ENCODE peak calls at places on chromosomes 7 and 10, in seven cellular contexts. One of them, this sample, is unnamed.

GRCh38 chr7:5083291-5083690 is 37.6 kb downstream of the RBAK start:
- DNase-seq in CD8-positive, alpha-beta memory T cell: no peak
- DNase-seq in GM12865: no peak
- DNase-seq in PC-9: no peak
- DNase-seq in heart right ventricle: no peak
- DNase-seq in stomach: no peak
- DNase-seq in psoas muscle: no peak
- DNase-seq in this sample: no peak

GRCh38 chr7:15947749-15948148 is 261.3 kb upstream of the MEOX2 start:
- DNase-seq in CD8-positive, alpha-beta memory T cell: no peak
- DNase-seq in GM12865: no peak
- DNase-seq in heart right ventricle: no peak
- DNase-seq in psoas muscle: no peak
- DNase-seq in PC-9: no peak
- DNase-seq in stomach: no peak
- DNase-seq in this sample: no peak

GRCh38 chr7:30852744-30853288 is 58.8 kb upstream of the AQP1 start:
- DNase-seq in stomach: no peak
- DNase-seq in psoas muscle: no peak
- DNase-seq in GM12865: no peak
- DNase-seq in PC-9: no peak
- DNase-seq in heart right ventricle: no peak
- DNase-seq in CD8-positive, alpha-beta memory T cell: no peak
- DNase-seq in this sample: no peak

GRCh38 chr7:126727930-126728331 is 524.8 kb downstream of the GRM8 start:
- DNase-seq in stomach: no peak
- DNase-seq in PC-9: no peak
- DNase-seq in psoas muscle: no peak
- DNase-seq in CD8-positive, alpha-beta memory T cell: no peak
- DNase-seq in GM12865: no peak
- DNase-seq in heart right ventricle: no peak
- DNase-seq in this sample: no peak

GRCh38 chr7:90180649-90181048 is 26.4 kb downstream of the STEAP1 start:
- DNase-seq in stomach: no peak
- DNase-seq in heart right ventricle: no peak
- DNase-seq in GM12865: no peak
- DNase-seq in CD8-positive, alpha-beta memory T cell: no peak
- DNase-seq in psoas muscle: no peak
- DNase-seq in PC-9: peak
- DNase-seq in this sample: no peak

GRCh38 chr10:114631090-114631677 is 26.9 kb downstream of the ABLIM1 start:
- DNase-seq in psoas muscle: no peak
- DNase-seq in GM12865: no peak
- DNase-seq in CD8-positive, alpha-beta memory T cell: no peak
- DNase-seq in PC-9: no peak
- DNase-seq in stomach: no peak
- DNase-seq in heart right ventricle: no peak
- DNase-seq in this sample: no peak

GRCh38 chr7:2093841-2094220 is 138.9 kb downstream of the MAD1L1 start:
- DNase-seq in PC-9: no peak
- DNase-seq in heart right ventricle: no peak
- DNase-seq in psoas muscle: no peak
- DNase-seq in GM12865: no peak
- DNase-seq in CD8-positive, alpha-beta memory T cell: no peak
- DNase-seq in stomach: no peak
- DNase-seq in this sample: no peak

GRCh38 chr7:30049173-30049572 is 21.0 kb downstream of the PLEKHA8 start:
- DNase-seq in psoas muscle: no peak
- DNase-seq in CD8-positive, alpha-beta memory T cell: no peak
- DNase-seq in heart right ventricle: no peak
- DNase-seq in PC-9: no peak
- DNase-seq in GM12865: no peak
- DNase-seq in stomach: no peak
- DNase-seq in this sample: no peak

GRCh38 chr10:71752391-71753090 is 20.8 kb downstream of the VSIR start:
- DNase-seq in CD8-positive, alpha-beta memory T cell: peak
- DNase-seq in stomach: no peak
- DNase-seq in psoas muscle: no peak
- DNase-seq in GM12865: peak
- DNase-seq in PC-9: no peak
- DNase-seq in heart right ventricle: no peak
- DNase-seq in this sample: no peak

GRCh38 chr10:133379152-133379800 is at the start of gene PAOX:
- DNase-seq in psoas muscle: peak
- DNase-seq in heart right ventricle: peak
- DNase-seq in GM12865: peak
- DNase-seq in CD8-positive, alpha-beta memory T cell: peak
- DNase-seq in PC-9: no peak
- DNase-seq in stomach: peak
- DNase-seq in this sample: no peak

GRCh38 chr7:37430644-37431043 is 18.0 kb downstream of the ELMO1 start:
- DNase-seq in CD8-positive, alpha-beta memory T cell: no peak
- DNase-seq in stomach: no peak
- DNase-seq in psoas muscle: no peak
- DNase-seq in heart right ventricle: no peak
- DNase-seq in PC-9: no peak
- DNase-seq in GM12865: no peak
- DNase-seq in this sample: no peak

GRCh38 chr7:24227603-24228359 is 56.2 kb upstream of the NPY start:
- DNase-seq in stomach: no peak
- DNase-seq in psoas muscle: no peak
- DNase-seq in PC-9: peak
- DNase-seq in heart right ventricle: no peak
- DNase-seq in CD8-positive, alpha-beta memory T cell: peak
- DNase-seq in GM12865: peak
- DNase-seq in this sample: no peak

GRCh38 chr7:22193361-22194016 is 163.5 kb downstream of the RAPGEF5 start:
- DNase-seq in GM12865: no peak
- DNase-seq in CD8-positive, alpha-beta memory T cell: no peak
- DNase-seq in psoas muscle: no peak
- DNase-seq in heart right ventricle: peak
- DNase-seq in stomach: no peak
- DNase-seq in PC-9: no peak
- DNase-seq in this sample: peak

GRCh38 chr7:27948856-27949255 is 208.9 kb downstream of the TAX1BP1 start:
- DNase-seq in heart right ventricle: no peak
- DNase-seq in stomach: no peak
- DNase-seq in PC-9: no peak
- DNase-seq in psoas muscle: no peak
- DNase-seq in GM12865: no peak
- DNase-seq in CD8-positive, alpha-beta memory T cell: no peak
- DNase-seq in this sample: no peak

GRCh38 chr10:73744690-73744994 is 470 bp downstream of the SEC24C start:
- DNase-seq in CD8-positive, alpha-beta memory T cell: no peak
- DNase-seq in PC-9: peak
- DNase-seq in psoas muscle: peak
- DNase-seq in heart right ventricle: no peak
- DNase-seq in GM12865: peak
- DNase-seq in stomach: peak
- DNase-seq in this sample: peak

GRCh38 chr7:137342340-137342739 is 1.2 kb downstream of the PTN start:
- DNase-seq in heart right ventricle: no peak
- DNase-seq in stomach: no peak
- DNase-seq in PC-9: no peak
- DNase-seq in CD8-positive, alpha-beta memory T cell: no peak
- DNase-seq in GM12865: no peak
- DNase-seq in psoas muscle: no peak
- DNase-seq in this sample: no peak

GRCh38 chr7:74684921-74685320 is 27.4 kb downstream of the GTF2I start:
- DNase-seq in psoas muscle: no peak
- DNase-seq in GM12865: peak
- DNase-seq in heart right ventricle: no peak
- DNase-seq in CD8-positive, alpha-beta memory T cell: no peak
- DNase-seq in PC-9: no peak
- DNase-seq in stomach: no peak
- DNase-seq in this sample: no peak

GRCh38 chr7:105365541-105366534 is 22.9 kb downstream of the SRPK2 start:
- DNase-seq in heart right ventricle: no peak
- DNase-seq in psoas muscle: no peak
- DNase-seq in GM12865: no peak
- DNase-seq in stomach: no peak
- DNase-seq in PC-9: no peak
- DNase-seq in CD8-positive, alpha-beta memory T cell: no peak
- DNase-seq in this sample: no peak

GRCh38 chr7:113071465-113071864 is 15.2 kb downstream of the GPR85 start:
- DNase-seq in PC-9: no peak
- DNase-seq in stomach: no peak
- DNase-seq in psoas muscle: no peak
- DNase-seq in CD8-positive, alpha-beta memory T cell: no peak
- DNase-seq in GM12865: no peak
- DNase-seq in heart right ventricle: no peak
- DNase-seq in this sample: peak

GRCh38 chr10:17479822-17480221 is 25.4 kb upstream of the ST8SIA6 start:
- DNase-seq in stomach: no peak
- DNase-seq in heart right ventricle: no peak
- DNase-seq in CD8-positive, alpha-beta memory T cell: no peak
- DNase-seq in PC-9: no peak
- DNase-seq in psoas muscle: no peak
- DNase-seq in GM12865: no peak
- DNase-seq in this sample: no peak

GRCh38 chr10:74072503-74072902 is 74.6 kb downstream of the VCL start:
- DNase-seq in CD8-positive, alpha-beta memory T cell: no peak
- DNase-seq in stomach: no peak
- DNase-seq in psoas muscle: no peak
- DNase-seq in heart right ventricle: no peak
- DNase-seq in PC-9: peak
- DNase-seq in GM12865: no peak
- DNase-seq in this sample: no peak

GRCh38 chr10:124557648-124558338 is 96.2 kb downstream of the LHPP start:
- DNase-seq in PC-9: no peak
- DNase-seq in GM12865: no peak
- DNase-seq in stomach: no peak
- DNase-seq in heart right ventricle: no peak
- DNase-seq in CD8-positive, alpha-beta memory T cell: no peak
- DNase-seq in psoas muscle: peak
- DNase-seq in this sample: no peak

GRCh38 chr10:125662616-125663015 is 20.3 kb downstream of the TEX36 start:
- DNase-seq in PC-9: peak
- DNase-seq in CD8-positive, alpha-beta memory T cell: no peak
- DNase-seq in psoas muscle: no peak
- DNase-seq in GM12865: no peak
- DNase-seq in stomach: no peak
- DNase-seq in heart right ventricle: no peak
- DNase-seq in this sample: no peak

DNA sequence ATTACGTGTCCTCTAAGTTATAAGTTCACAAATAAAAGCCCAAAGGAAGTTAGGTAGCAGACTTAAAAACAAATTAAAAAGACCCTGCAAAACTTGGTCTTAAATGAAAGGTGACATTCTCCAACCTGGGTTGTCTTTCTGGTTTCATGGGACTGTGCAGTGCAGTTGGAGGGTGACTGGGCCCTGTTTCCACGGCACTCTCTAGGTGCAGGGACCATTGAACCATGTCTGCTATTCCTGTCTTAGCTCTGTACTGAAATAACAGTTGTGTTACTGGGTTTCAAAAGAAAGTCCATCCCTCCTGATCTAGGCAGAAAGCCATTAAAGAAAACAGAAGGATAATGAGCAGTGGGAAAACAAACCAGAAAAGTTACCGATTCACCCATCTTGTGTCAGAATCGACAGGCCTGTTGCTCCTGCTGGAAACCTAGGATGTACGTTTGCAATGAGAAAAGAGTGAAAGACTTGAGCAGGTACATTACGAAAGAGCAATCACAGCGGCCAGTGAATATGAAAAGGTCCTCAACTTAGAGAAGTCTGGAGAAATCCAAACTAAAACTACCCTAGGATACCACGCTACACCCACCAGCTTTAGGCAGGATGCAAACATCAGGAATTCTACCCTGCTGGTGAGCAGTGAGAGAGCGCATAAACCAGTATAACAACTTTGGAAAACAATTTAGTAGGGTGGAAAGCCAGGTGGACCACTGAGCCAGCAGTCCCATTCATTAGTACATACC is 24.5 kb downstream of the SPDYE6 start:
- DNase-seq in CD8-positive, alpha-beta memory T cell: no peak
- DNase-seq in stomach: no peak
- DNase-seq in psoas muscle: no peak
- DNase-seq in GM12865: peak
- DNase-seq in heart right ventricle: no peak
- DNase-seq in PC-9: no peak
- DNase-seq in this sample: no peak
- H3K4me3 ChIP-seq in CD8-positive, alpha-beta memory T cell: no peak
- H3K4me3 ChIP-seq in stomach: no peak
- H3K4me3 ChIP-seq in psoas muscle: no peak
- H3K4me3 ChIP-seq in GM12865: peak
- H3K4me3 ChIP-seq in heart right ventricle: no peak
- H3K4me3 ChIP-seq in PC-9: no peak
- H3K4me3 ChIP-seq in this sample: no peak

GRCh38 chr10:112958275-112958995 is 8.4 kb downstream of the TCF7L2 start:
- DNase-seq in PC-9: no peak
- DNase-seq in GM12865: no peak
- DNase-seq in heart right ventricle: no peak
- DNase-seq in CD8-positive, alpha-beta memory T cell: no peak
- DNase-seq in stomach: no peak
- DNase-seq in psoas muscle: no peak
- DNase-seq in this sample: peak
- H3K4me3 ChIP-seq in PC-9: no peak
- H3K4me3 ChIP-seq in GM12865: no peak
- H3K4me3 ChIP-seq in heart right ventricle: no peak
- H3K4me3 ChIP-seq in CD8-positive, alpha-beta memory T cell: no peak
- H3K4me3 ChIP-seq in stomach: no peak
- H3K4me3 ChIP-seq in psoas muscle: no peak
- H3K4me3 ChIP-seq in this sample: peak

GRCh38 chr10:101063548-101064414 is 2.0 kb downstream of the KAZALD1 start:
- DNase-seq in psoas muscle: no peak
- DNase-seq in stomach: no peak
- DNase-seq in heart right ventricle: peak
- DNase-seq in CD8-positive, alpha-beta memory T cell: no peak
- DNase-seq in PC-9: no peak
- DNase-seq in GM12865: no peak
- DNase-seq in this sample: no peak
- H3K4me3 ChIP-seq in psoas muscle: peak
- H3K4me3 ChIP-seq in stomach: no peak
- H3K4me3 ChIP-seq in heart right ventricle: peak
- H3K4me3 ChIP-seq in CD8-positive, alpha-beta memory T cell: no peak
- H3K4me3 ChIP-seq in PC-9: no peak
- H3K4me3 ChIP-seq in GM12865: no peak
- H3K4me3 ChIP-seq in this sample: no peak

DNA sequence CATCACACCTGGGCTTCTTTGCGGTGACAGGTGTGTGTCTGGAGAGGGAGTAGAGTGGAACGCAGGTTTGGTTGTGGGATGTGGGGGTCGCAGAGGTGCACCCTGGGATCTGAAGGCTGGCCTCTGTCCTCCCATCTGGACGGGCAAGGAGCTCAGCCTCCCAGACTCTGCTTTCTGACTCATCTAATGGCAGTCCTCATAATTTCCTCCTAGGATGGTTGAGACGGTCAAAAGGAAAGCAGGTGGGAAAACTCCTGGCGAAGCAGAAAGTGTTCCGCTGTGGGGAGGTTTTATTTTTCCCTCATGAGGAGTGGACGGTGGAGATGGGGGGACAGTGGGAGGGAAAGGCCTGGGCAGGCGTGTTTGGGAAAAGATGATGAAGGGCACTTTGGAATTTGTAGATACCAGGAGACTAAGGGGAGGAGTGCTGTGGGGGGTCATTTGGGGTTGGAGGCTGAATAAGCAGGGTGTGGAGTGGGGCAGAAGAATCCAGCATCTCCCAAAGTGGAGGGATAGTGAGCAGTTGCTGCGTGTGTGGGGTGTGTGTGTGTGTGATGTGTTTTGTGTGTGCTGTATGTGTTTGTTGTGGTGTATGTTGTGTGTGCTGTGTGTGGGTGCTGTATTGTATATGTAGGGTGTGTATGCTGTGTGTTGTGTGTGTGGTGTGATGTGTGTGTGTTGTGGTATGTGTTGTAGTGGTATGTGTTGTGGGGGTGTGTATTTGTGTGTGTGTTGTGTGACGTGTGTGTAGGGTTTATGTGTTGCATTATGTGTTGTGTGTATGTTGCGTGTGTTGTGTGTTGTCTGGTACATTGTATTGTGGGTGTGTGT is 97.2 kb upstream of the PODXL start:
- DNase-seq in stomach: no peak
- DNase-seq in PC-9: no peak
- DNase-seq in CD8-positive, alpha-beta memory T cell: no peak
- DNase-seq in psoas muscle: no peak
- DNase-seq in heart right ventricle: no peak
- DNase-seq in GM12865: no peak
- DNase-seq in this sample: no peak
- H3K4me3 ChIP-seq in stomach: no peak
- H3K4me3 ChIP-seq in PC-9: peak
- H3K4me3 ChIP-seq in CD8-positive, alpha-beta memory T cell: no peak
- H3K4me3 ChIP-seq in psoas muscle: no peak
- H3K4me3 ChIP-seq in heart right ventricle: no peak
- H3K4me3 ChIP-seq in GM12865: no peak
- H3K4me3 ChIP-seq in this sample: no peak